ENCODE peak calls at places on chromosomes 6 and 20, in six cellular contexts. I, D, H, Y, R and T are unnamed samples.

GRCh38 chr6:33820243-33820642 is 16.4 kb upstream of the MLN start:
- DNase-seq in R (no peak), H (no peak), Y (no peak), I (no peak), D (no peak), T (no peak)

GRCh38 chr20:18973499-18974173 is 160.1 kb downstream of the SCP2D1 start:
- DNase-seq in H (no peak), I (peak), R (no peak), D (no peak), Y (no peak), T (no peak)

GRCh38 chr6:80480478-80481157 is 374.1 kb downstream of the BCKDHB start:
- DNase-seq in I (no peak), R (no peak), Y (no peak), H (no peak), D (no peak), T (no peak)

GRCh38 chr20:54110457-54110856 is 40.1 kb upstream of the BCAS1 start:
- DNase-seq in I (no peak), R (no peak), Y (no peak), H (no peak), D (no peak), T (no peak)

GRCh38 chr20:54054516-54054915 is 15.9 kb downstream of the BCAS1 start:
- DNase-seq in I (no peak), H (no peak), D (no peak), R (no peak), Y (no peak), T (no peak)

GRCh38 chr20:10863337-10864060 is 189.7 kb upstream of the JAG1 start:
- DNase-seq in Y (peak), I (peak), H (no peak), R (peak), D (no peak), T (no peak)

GRCh38 chr20:48035961-48036731 is 250.9 kb upstream of the SULF2 start:
- DNase-seq in D (no peak), H (no peak), I (no peak), R (no peak), Y (no peak), T (no peak)

GRCh38 chr20:10217517-10218410 is 866 bp upstream of the SNAP25 start:
- DNase-seq in D (peak), H (peak), I (no peak), Y (peak), R (peak), T (no peak)

GRCh38 chr6:145948328-145948727 is 15.8 kb downstream of the SHPRH start:
- DNase-seq in R (peak), I (no peak), H (no peak), Y (peak), D (no peak), T (no peak)

GRCh38 chr20:14710941-14711340 is 373.5 kb upstream of the FLRT3 start:
- DNase-seq in R (no peak), H (no peak), I (no peak), Y (no peak), D (no peak), T (no peak)

GRCh38 chr6:149216459-149216858 is 101.1 kb upstream of the TAB2 start:
- DNase-seq in Y (no peak), D (no peak), I (no peak), H (no peak), R (no peak), T (no peak)

GRCh38 chr6:157089851-157090250 is 233.5 kb downstream of the TMEM242 start:
- DNase-seq in Y (no peak), R (no peak), I (no peak), D (no peak), H (no peak), T (no peak)

GRCh38 chr6:21067521-21067920 is 526.0 kb upstream of the SOX4 start:
- DNase-seq in H (no peak), Y (no peak), D (no peak), I (no peak), R (no peak), T (no peak)

GRCh38 chr6:129186988-129187387 is 304.1 kb downstream of the LAMA2 start:
- DNase-seq in R (peak), H (peak), Y (peak), D (no peak), I (no peak), T (no peak)

GRCh38 chr6:158817298-158818007 is 1.7 kb downstream of the EZR start:
- DNase-seq in Y (peak), R (peak), H (no peak), I (peak), D (no peak), T (no peak)

GRCh38 chr6:23368557-23368956 is 757.5 kb upstream of the NRSN1 start:
- DNase-seq in Y (no peak), I (no peak), H (no peak), D (no peak), R (no peak), T (no peak)

GRCh38 chr20:17315491-17316231 is 88.8 kb downstream of the PCSK2 start:
- DNase-seq in I (no peak), Y (no peak), D (no peak), H (no peak), R (no peak), T (no peak)

GRCh38 chr6:105591053-105591452 is 188.2 kb upstream of the PREP start:
- DNase-seq in H (no peak), Y (peak), D (no peak), R (no peak), I (no peak), T (no peak)

GRCh38 chr6:157885211-157885788 is 62.3 kb downstream of the SNX9 start:
- DNase-seq in H (no peak), D (no peak), R (no peak), Y (no peak), I (no peak), T (no peak)

GRCh38 chr20:7673841-7674240 is 266.4 kb downstream of the HAO1 start:
- DNase-seq in Y (no peak), H (peak), D (no peak), R (peak), I (no peak), T (no peak)

GRCh38 chr6:30820196-30820595 is 64.1 kb upstream of the DDR1 start:
- DNase-seq in H (peak), R (peak), D (peak), I (peak), Y (peak), T (no peak)

GRCh38 chr6:453152-453551 is 61.6 kb downstream of the IRF4 start:
- DNase-seq in R (no peak), I (no peak), Y (no peak), H (no peak), D (no peak), T (no peak)

GRCh38 chr6:37170273-37171140 is 555 bp downstream of the PIM1 start:
- DNase-seq in D (no peak), I (peak), Y (peak), H (no peak), R (no peak), T (peak)

GRCh38 chr6:82761674-82762345 is 303.8 kb downstream of the UBE3D start:
- DNase-seq in H (no peak), D (no peak), R (peak), I (no peak), Y (no peak), T (no peak)

GRCh38 chr20:30611239-30611984 is 646.1 kb upstream of the DEFB115 start:
- DNase-seq in Y (no peak), H (no peak), I (no peak), D (no peak), R (no peak), T (no peak)

GRCh38 chr6:89944826-89945407 is 50.6 kb downstream of the GJA10 start:
- DNase-seq in I (no peak), D (no peak), Y (peak), R (no peak), H (no peak), T (no peak)

GRCh38 chr6:168475188-168476013 is 34.4 kb downstream of the SMOC2 start:
- DNase-seq in R (no peak), D (no peak), I (no peak), H (no peak), Y (no peak), T (no peak)

GRCh38 chr6:48986803-48987202 is 476.2 kb downstream of the MMUT start:
- DNase-seq in R (no peak), D (no peak), H (no peak), Y (no peak), I (no peak), T (no peak)

GRCh38 chr20:36181934-36182603 is 27.5 kb downstream of the EPB41L1 start:
- DNase-seq in D (no peak), R (peak), Y (peak), H (peak), I (no peak), T (no peak)

GRCh38 chr6:27836783-27837635 is 75.2 kb downstream of the OR2B2 start:
- DNase-seq in D (no peak), R (peak), I (peak), H (peak), Y (peak), T (no peak)

GRCh38 chr20:39784693-39785092 is 822.5 kb downstream of the DHX35 start:
- DNase-seq in Y (no peak), H (no peak), D (no peak), R (no peak), I (no peak), T (no peak)

GRCh38 chr6:157265186-157265585 is 58.1 kb downstream of the TMEM242 start:
- DNase-seq in I (no peak), R (no peak), D (no peak), Y (no peak), H (no peak), T (no peak)

GRCh38 chr6:26003102-26003694 is 40.6 kb downstream of the TRIM38 start:
- DNase-seq in I (peak), Y (peak), H (no peak), R (peak), D (no peak), T (no peak)

GRCh38 chr6:151275121-151275520 is 35.4 kb downstream of the AKAP12 start:
- DNase-seq in R (no peak), Y (no peak), D (no peak), H (no peak), I (no peak), T (no peak)

GRCh38 chr6:9745966-9746365 is 668.9 kb downstream of the TFAP2A start:
- DNase-seq in I (no peak), R (no peak), H (peak), D (no peak), Y (peak), T (no peak)

DNA sequence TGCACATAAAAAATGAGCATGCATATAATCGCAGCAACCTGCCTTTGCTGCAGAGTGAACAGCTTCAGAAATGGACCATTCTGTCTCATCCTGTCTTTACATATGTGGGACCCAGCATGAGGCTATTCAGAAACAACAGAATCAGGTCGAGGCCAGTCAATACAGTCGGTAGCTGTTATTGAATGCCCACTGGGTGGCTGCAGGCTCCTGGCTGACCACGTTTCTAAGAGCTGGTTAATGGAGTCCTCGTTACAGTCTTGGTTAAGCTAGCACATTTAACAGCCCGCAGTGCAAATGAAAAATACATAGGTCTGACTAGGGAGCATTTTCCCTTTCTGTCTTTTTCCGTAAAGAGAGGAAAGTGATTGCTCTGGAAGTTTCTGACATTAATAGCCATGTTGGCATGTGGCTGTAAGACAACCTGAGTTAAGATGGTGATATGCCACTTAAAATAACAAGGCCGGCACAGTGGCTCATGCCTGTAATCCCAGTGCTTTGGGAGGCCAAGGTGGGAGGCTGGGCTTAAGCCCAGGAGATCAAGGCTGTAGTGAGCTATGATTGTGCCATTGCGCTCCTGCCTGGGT is 75.0 kb downstream of the SHLD1 start:
- DNase-seq in Y (no peak), R (no peak), H (no peak), I (no peak), D (no peak), T (no peak)
- TF ChIP-seq CTCF in Y (no peak), R (peak), H (peak), I (no peak), D (no peak), T (no peak)

DNA sequence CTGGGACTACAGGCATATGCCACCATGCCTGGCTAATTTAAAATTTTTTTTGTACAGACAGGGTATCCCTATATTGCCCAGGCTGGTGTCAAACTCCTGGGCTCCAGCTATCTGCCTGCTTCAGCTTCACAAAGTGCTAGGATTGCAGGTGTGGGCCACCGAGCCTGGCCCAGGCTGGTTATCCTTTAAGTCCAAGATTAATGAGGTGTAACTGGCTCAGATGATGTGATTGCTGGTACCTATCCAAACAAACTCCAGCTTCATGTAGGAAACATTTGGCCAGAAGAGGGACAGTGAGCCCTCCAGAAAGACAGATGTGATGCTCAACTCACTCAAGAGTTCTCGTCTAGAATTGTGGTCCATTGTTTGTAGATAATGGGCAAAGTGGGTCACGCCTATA is 9.2 kb upstream of the ZNF318 start:
- DNase-seq in I (no peak), R (no peak), D (no peak), H (no peak), Y (peak), T (no peak)
- TF ChIP-seq CTCF in I (no peak), R (no peak), D (no peak), H (no peak), Y (no peak), T (no peak)

DNA sequence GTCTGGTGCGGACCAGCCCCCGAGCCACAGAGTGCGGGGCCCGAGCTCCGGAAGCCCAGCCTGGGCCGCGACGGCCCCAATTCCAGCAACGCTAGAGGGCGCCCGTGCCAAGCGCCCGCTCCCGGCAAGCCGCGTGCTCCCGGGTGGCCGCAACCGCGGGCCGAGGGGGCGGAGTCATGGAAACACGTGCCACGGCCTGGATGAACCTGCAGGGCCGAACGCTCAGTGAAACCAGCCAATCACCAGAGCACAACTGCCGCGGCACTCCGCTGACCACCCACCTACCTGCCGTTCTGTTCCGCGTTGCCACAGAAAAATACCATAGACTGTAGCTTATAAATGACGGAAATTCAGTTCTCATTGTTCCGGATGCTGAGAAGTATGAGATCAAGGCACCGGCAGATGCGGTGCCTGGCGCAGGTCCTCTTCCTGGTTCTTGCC is 85.7 kb upstream of the FOXC1 start:
- DNase-seq in Y (peak), D (no peak), I (peak), R (peak), H (no peak), T (no peak)
- TF ChIP-seq CTCF in Y (peak), D (peak), I (peak), R (peak), H (no peak), T (peak)

DNA sequence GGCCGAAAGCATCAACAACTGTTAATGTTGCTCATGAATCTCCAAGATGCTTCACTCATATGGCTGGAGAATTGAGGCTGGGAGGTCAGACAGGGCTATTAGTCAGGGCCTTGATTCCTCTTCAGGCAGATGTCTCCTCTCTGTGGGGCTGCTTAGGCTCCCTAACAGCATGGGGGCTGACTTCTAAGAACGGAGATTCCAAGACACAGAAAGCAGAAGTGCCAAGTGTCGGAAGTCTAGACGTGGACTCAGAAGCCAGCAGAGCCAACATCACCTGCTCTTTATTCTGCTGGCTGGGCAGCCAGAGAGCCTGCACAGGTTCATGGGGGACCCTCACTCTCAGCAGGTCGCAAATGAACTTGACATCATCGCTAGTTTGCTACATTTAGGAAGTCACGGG is 279.8 kb downstream of the CDH26 start:
- DNase-seq in Y (no peak), R (no peak), D (no peak), H (no peak), I (no peak), T (no peak)
- TF ChIP-seq CTCF in Y (no peak), R (no peak), D (no peak), H (no peak), I (no peak), T (no peak)

GRCh38 chr6:91575032-91575431 is 988.2 kb upstream of the MAP3K7 start:
- DNase-seq in R (peak), D (no peak), H (no peak), I (no peak), Y (peak), T (no peak)

DNA sequence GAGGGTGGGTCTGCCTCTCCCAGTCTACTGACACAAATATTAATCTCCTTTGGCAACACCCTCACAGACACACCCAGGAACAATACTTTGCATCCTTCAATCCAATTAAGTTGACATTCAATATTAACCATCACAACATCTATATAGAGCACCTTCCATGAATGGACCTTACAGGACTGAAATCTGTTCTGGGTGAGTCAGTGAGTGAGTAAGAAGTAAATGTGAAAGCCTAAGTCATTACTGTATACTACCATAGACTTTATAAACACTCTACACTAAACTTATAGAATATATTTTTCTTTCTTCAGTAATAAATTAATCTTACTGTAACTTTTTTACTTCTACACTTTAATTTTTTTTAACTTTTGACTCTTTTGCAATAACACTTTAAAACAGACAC is 993.8 kb upstream of the MAP3K7 start:
- DNase-seq in R (no peak), Y (peak), H (no peak), I (no peak), D (no peak), T (no peak)
- TF ChIP-seq CTCF in R (no peak), Y (no peak), H (no peak), I (no peak), D (no peak), T (no peak)

DNA sequence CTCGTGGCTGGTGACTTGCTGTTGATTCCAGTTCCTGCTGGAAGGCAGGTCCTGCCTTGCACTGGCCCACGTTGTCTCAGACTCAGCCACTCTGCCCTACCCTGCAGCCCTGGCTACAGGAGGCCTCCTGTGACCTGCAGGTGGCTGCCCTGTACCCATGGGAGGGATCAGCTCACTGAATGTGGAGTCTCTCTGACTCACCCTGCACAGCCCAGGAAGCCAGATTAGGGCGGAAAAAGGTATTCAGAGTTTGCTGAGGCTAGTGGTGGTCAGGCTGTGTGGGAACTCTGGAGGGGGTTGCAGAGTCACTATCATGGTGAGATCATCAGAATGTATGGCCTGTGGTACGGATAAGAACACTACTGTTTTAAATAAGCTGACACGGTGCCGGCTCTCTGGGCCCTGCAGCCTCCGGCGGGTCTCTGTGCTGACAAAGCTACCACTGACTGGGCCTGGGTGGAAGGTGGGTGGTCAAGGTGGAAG is 24.7 kb upstream of the PYGB start:
- DNase-seq in I (no peak), Y (peak), H (peak), D (no peak), R (peak), T (no peak)
- TF ChIP-seq CTCF in I (no peak), Y (peak), H (peak), D (no peak), R (peak), T (no peak)

DNA sequence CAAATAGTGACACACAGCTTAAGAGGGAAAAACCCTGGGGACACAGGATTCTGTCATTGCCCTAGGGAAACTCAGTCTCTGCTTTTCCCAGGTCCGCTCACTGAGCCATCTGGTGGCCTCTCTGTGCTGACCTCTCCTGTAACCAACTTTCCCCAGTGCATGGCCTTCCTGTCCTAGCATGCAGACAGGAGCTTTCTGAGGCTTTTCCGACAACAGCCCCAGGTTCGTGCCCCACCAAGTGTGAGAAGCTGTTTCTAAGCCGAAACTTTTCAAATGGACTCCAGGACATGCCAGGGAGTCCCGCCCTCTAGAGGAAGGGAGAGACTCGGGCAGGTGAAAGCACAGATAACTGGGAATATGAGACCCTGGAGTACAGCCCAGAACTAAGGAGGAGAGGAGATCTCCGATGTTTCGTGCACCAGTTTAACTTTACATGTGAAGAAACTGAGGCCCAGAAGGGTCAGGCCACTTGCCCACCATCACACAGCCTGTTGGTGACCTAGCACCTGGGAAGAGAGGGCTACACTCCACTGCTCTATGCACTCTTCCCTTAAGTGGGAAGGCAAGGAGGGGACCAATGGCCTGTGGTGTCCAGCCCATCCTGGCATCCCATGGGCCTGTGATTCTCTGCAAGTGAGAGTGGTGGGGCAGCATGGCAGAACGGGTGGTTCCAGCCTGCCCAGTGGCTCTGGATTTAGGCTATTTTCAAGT is 46.2 kb downstream of the RPP40 start:
- DNase-seq in D (no peak), H (no peak), Y (no peak), I (no peak), R (no peak), T (no peak)
- TF ChIP-seq CTCF in D (no peak), H (peak), Y (no peak), I (peak), R (no peak), T (peak)